ENCODE peak calls at places on chromosome X, in five cellular contexts. One of them, this sample, is unnamed.

GRCh38 chrX:40152173-40152705 is 54.5 kb upstream of the BCOR start:
- DNase-seq in COR-L47: peak; percentile 30
- DNase-seq in T-helper 1 cell: no peak
- DNase-seq in astrocyte of the spinal cord: no peak
- DNase-seq in HepG2: no peak
- DNase-seq in this sample: no peak

GRCh38 chrX:9317174-9317573 is 147.7 kb upstream of the TBL1X start:
- DNase-seq in COR-L47: no peak
- DNase-seq in HepG2: no peak
- DNase-seq in astrocyte of the spinal cord: no peak
- DNase-seq in T-helper 1 cell: no peak
- DNase-seq in this sample: no peak

GRCh38 chrX:68180501-68181061 is 252.7 kb downstream of the OPHN1 start:
- DNase-seq in astrocyte of the spinal cord: no peak
- DNase-seq in T-helper 1 cell: no peak
- DNase-seq in HepG2: no peak
- DNase-seq in COR-L47: no peak
- DNase-seq in this sample: no peak

GRCh38 chrX:153544747-153545146 is 27.3 kb downstream of the ATP2B3 start:
- DNase-seq in astrocyte of the spinal cord: no peak
- DNase-seq in HepG2: no peak
- DNase-seq in T-helper 1 cell: no peak
- DNase-seq in COR-L47: no peak
- DNase-seq in this sample: no peak

GRCh38 chrX:45749375-45749774 is 548.7 kb upstream of the DIPK2B start:
- DNase-seq in T-helper 1 cell: no peak
- DNase-seq in astrocyte of the spinal cord: peak; percentile 34
- DNase-seq in HepG2: no peak
- DNase-seq in COR-L47: no peak
- DNase-seq in this sample: no peak

GRCh38 chrX:14676431-14676830 is 147.1 kb downstream of the GLRA2 start:
- DNase-seq in T-helper 1 cell: no peak
- DNase-seq in COR-L47: no peak
- DNase-seq in astrocyte of the spinal cord: no peak
- DNase-seq in HepG2: no peak
- DNase-seq in this sample: no peak

GRCh38 chrX:56788229-56788628 is 59.2 kb downstream of the NBDY start:
- DNase-seq in T-helper 1 cell: no peak
- DNase-seq in COR-L47: no peak
- DNase-seq in astrocyte of the spinal cord: no peak
- DNase-seq in HepG2: no peak
- DNase-seq in this sample: no peak

GRCh38 chrX:9340619-9341304 is 124.1 kb upstream of the TBL1X start:
- DNase-seq in T-helper 1 cell: no peak
- DNase-seq in COR-L47: no peak
- DNase-seq in HepG2: no peak
- DNase-seq in astrocyte of the spinal cord: no peak
- DNase-seq in this sample: peak; percentile 29

GRCh38 chrX:17697191-17697590 is 40.1 kb upstream of the SCML1 start:
- DNase-seq in T-helper 1 cell: no peak
- DNase-seq in HepG2: peak; percentile 56
- DNase-seq in COR-L47: no peak
- DNase-seq in astrocyte of the spinal cord: no peak
- DNase-seq in this sample: no peak

GRCh38 chrX:124239911-124240310 is 92.5 kb upstream of the TEX13D start:
- DNase-seq in COR-L47: no peak
- DNase-seq in astrocyte of the spinal cord: no peak
- DNase-seq in HepG2: no peak
- DNase-seq in T-helper 1 cell: peak; percentile 14
- DNase-seq in this sample: no peak

GRCh38 chrX:16839852-16840460 is 30.2 kb downstream of the RBBP7 start:
- DNase-seq in T-helper 1 cell: no peak
- DNase-seq in COR-L47: no peak
- DNase-seq in HepG2: no peak
- DNase-seq in astrocyte of the spinal cord: peak; percentile 70
- DNase-seq in this sample: no peak

GRCh38 chrX:114344756-114345155 is 239.1 kb upstream of the HTR2C start:
- DNase-seq in COR-L47: peak; percentile 2
- DNase-seq in T-helper 1 cell: no peak
- DNase-seq in astrocyte of the spinal cord: peak; percentile 35
- DNase-seq in HepG2: peak; percentile 3
- DNase-seq in this sample: no peak

GRCh38 chrX:12701625-12702024 is 89.6 kb upstream of the PRPS2 start:
- DNase-seq in HepG2: peak; percentile 37
- DNase-seq in COR-L47: peak; percentile 88
- DNase-seq in astrocyte of the spinal cord: peak; percentile 54
- DNase-seq in T-helper 1 cell: no peak
- DNase-seq in this sample: no peak

GRCh38 chrX:75596178-75596577 is 73.3 kb upstream of the ZDHHC15 start:
- DNase-seq in T-helper 1 cell: no peak
- DNase-seq in COR-L47: no peak
- DNase-seq in HepG2: no peak
- DNase-seq in astrocyte of the spinal cord: no peak
- DNase-seq in this sample: peak; percentile 0

GRCh38 chrX:31543565-31544125 is 471.8 kb upstream of the FTHL17 start:
- DNase-seq in COR-L47: no peak
- DNase-seq in HepG2: no peak
- DNase-seq in astrocyte of the spinal cord: no peak
- DNase-seq in T-helper 1 cell: no peak
- DNase-seq in this sample: no peak

GRCh38 chrX:65034641-65035450 is 58.6 kb upstream of the ZC4H2 start:
- DNase-seq in HepG2: peak; percentile 56
- DNase-seq in COR-L47: peak; percentile 2
- DNase-seq in T-helper 1 cell: peak; percentile 65
- DNase-seq in astrocyte of the spinal cord: peak; percentile 50
- DNase-seq in this sample: peak; percentile 36

GRCh38 chrX:70433848-70434351 is 10.7 kb upstream of the DLG3 start:
- DNase-seq in COR-L47: peak; percentile 42
- DNase-seq in T-helper 1 cell: peak; percentile 56
- DNase-seq in HepG2: peak; percentile 54
- DNase-seq in astrocyte of the spinal cord: peak; percentile 42
- DNase-seq in this sample: peak; percentile 38

GRCh38 chrX:44260609-44261008 is 82.9 kb downstream of the EFHC2 start:
- DNase-seq in COR-L47: no peak
- DNase-seq in astrocyte of the spinal cord: no peak
- DNase-seq in T-helper 1 cell: no peak
- DNase-seq in HepG2: no peak
- DNase-seq in this sample: no peak

GRCh38 chrX:78746496-78746895 is 1.0 kb upstream of the LPAR4 start:
- DNase-seq in COR-L47: no peak
- DNase-seq in HepG2: no peak
- DNase-seq in T-helper 1 cell: no peak
- DNase-seq in astrocyte of the spinal cord: no peak
- DNase-seq in this sample: no peak

GRCh38 chrX:71579136-71579989 is 1.1 kb downstream of the GCNA start:
- DNase-seq in HepG2: no peak
- DNase-seq in T-helper 1 cell: no peak
- DNase-seq in COR-L47: no peak
- DNase-seq in astrocyte of the spinal cord: no peak
- DNase-seq in this sample: no peak

GRCh38 chrX:72026341-72027023 is 105.2 kb downstream of the RTL5 start:
- DNase-seq in COR-L47: no peak
- DNase-seq in T-helper 1 cell: no peak
- DNase-seq in HepG2: no peak
- DNase-seq in astrocyte of the spinal cord: no peak
- DNase-seq in this sample: no peak

GRCh38 chrX:134631404-134632346 is 26.6 kb downstream of the PLAC1 start:
- DNase-seq in T-helper 1 cell: no peak
- DNase-seq in COR-L47: no peak
- DNase-seq in astrocyte of the spinal cord: no peak
- DNase-seq in HepG2: no peak
- DNase-seq in this sample: no peak

GRCh38 chrX:17547658-17548057 is 172.7 kb downstream of the NHS start:
- DNase-seq in HepG2: peak; percentile 4
- DNase-seq in T-helper 1 cell: no peak
- DNase-seq in astrocyte of the spinal cord: peak; percentile 91
- DNase-seq in COR-L47: peak; percentile 43
- DNase-seq in this sample: no peak

GRCh38 chrX:15849555-15849954 is 5.1 kb downstream of the AP1S2 start:
- DNase-seq in T-helper 1 cell: no peak
- DNase-seq in astrocyte of the spinal cord: peak; percentile 20
- DNase-seq in COR-L47: no peak
- DNase-seq in HepG2: no peak
- DNase-seq in this sample: no peak

GRCh38 chrX:130974323-130974722 is 71.3 kb upstream of the ENOX2 start:
- DNase-seq in COR-L47: no peak
- DNase-seq in T-helper 1 cell: no peak
- DNase-seq in astrocyte of the spinal cord: peak; percentile 66
- DNase-seq in HepG2: no peak
- DNase-seq in this sample: no peak

GRCh38 chrX:17291998-17292658 is 82.9 kb upstream of the NHS start:
- DNase-seq in HepG2: no peak
- DNase-seq in astrocyte of the spinal cord: no peak
- DNase-seq in COR-L47: no peak
- DNase-seq in T-helper 1 cell: no peak
- DNase-seq in this sample: no peak

GRCh38 chrX:42673411-42673810 is 104.6 kb downstream of the PPP1R2C start:
- DNase-seq in HepG2: no peak
- DNase-seq in COR-L47: no peak
- DNase-seq in T-helper 1 cell: no peak
- DNase-seq in astrocyte of the spinal cord: no peak
- DNase-seq in this sample: no peak

GRCh38 chrX:41779058-41779564 is 55.1 kb downstream of the GPR82 start:
- DNase-seq in HepG2: peak; percentile 16
- DNase-seq in astrocyte of the spinal cord: peak; percentile 64
- DNase-seq in T-helper 1 cell: no peak
- DNase-seq in COR-L47: peak; percentile 56
- DNase-seq in this sample: no peak

GRCh38 chrX:45771560-45772340 is 571.1 kb upstream of the DIPK2B start:
- DNase-seq in astrocyte of the spinal cord: peak; percentile 77
- DNase-seq in COR-L47: no peak
- DNase-seq in T-helper 1 cell: peak; percentile 22
- DNase-seq in HepG2: no peak
- DNase-seq in this sample: no peak

GRCh38 chrX:36867143-36867542 is 141.0 kb upstream of the FAM47C start:
- DNase-seq in COR-L47: peak; percentile 25
- DNase-seq in astrocyte of the spinal cord: peak; percentile 20
- DNase-seq in HepG2: peak; percentile 2
- DNase-seq in T-helper 1 cell: no peak
- DNase-seq in this sample: no peak

GRCh38 chrX:100447563-100448397 is 37.7 kb upstream of the PCDH19 start:
- DNase-seq in T-helper 1 cell: no peak
- DNase-seq in COR-L47: no peak
- DNase-seq in HepG2: no peak
- DNase-seq in astrocyte of the spinal cord: peak; percentile 29
- DNase-seq in this sample: peak; percentile 9

GRCh38 chrX:154728791-154729190 is 22.1 kb downstream of the GAB3 start:
- DNase-seq in HepG2: no peak
- DNase-seq in astrocyte of the spinal cord: no peak
- DNase-seq in COR-L47: no peak
- DNase-seq in T-helper 1 cell: no peak
- DNase-seq in this sample: no peak

GRCh38 chrX:102858826-102859627 is 78.0 kb upstream of the RAB40AL start:
- DNase-seq in COR-L47: no peak
- DNase-seq in astrocyte of the spinal cord: no peak
- DNase-seq in T-helper 1 cell: no peak
- DNase-seq in HepG2: no peak
- DNase-seq in this sample: no peak

GRCh38 chrX:13069771-13070410 is 25.5 kb upstream of the FAM9C start:
- DNase-seq in astrocyte of the spinal cord: peak; percentile 55
- DNase-seq in T-helper 1 cell: no peak
- DNase-seq in HepG2: no peak
- DNase-seq in COR-L47: peak; percentile 7
- DNase-seq in this sample: no peak

GRCh38 chrX:69050051-69050785 is 115.0 kb downstream of the PJA1 start:
- DNase-seq in astrocyte of the spinal cord: no peak
- DNase-seq in COR-L47: no peak
- DNase-seq in T-helper 1 cell: no peak
- DNase-seq in HepG2: no peak
- DNase-seq in this sample: no peak

GRCh38 chrX:103396186-103396585 is 19.8 kb downstream of the BEX3 start:
- DNase-seq in COR-L47: no peak
- DNase-seq in T-helper 1 cell: no peak
- DNase-seq in HepG2: no peak
- DNase-seq in astrocyte of the spinal cord: peak; percentile 73
- DNase-seq in this sample: no peak

This sample was measured in C1 segment of cervical spinal cord.